ENCODE peak calls at places on chromosome 1, in ten cellular contexts. G is coronary artery, P is heart right ventricle, T is AG09319, B is amniotic stem cell, E is hippocampal formation, O is dermis microvascular lymphatic vessel endothelial cell, J is GM23338, W is HCEC 1CT, Y is right cardiac atrium. H is an unnamed sample.

GRCh38 chr1:231533240-231533639 is 4.8 kb downstream of the TSNAX start:
- DNase-seq in G (no peak), P (no peak), T (no peak), B (no peak), E (no peak), O (no peak), J (no peak), W (no peak), Y (no peak), H (no peak)

GRCh38 chr1:150272379-150272840 is at the start of gene C1orf54:
- DNase-seq in G (peak), P (peak), T (no peak), B (peak), E (no peak), O (no peak), J (peak), W (peak), Y (peak), H (peak)

GRCh38 chr1:27436204-27437159 is 44.1 kb downstream of the GPR3 start:
- DNase-seq in G (no peak), P (no peak), T (no peak), B (peak), E (no peak), O (no peak), J (no peak), W (peak), Y (no peak), H (peak)

GRCh38 chr1:186104459-186104858 is 270.6 kb downstream of the TPR start:
- DNase-seq in G (no peak), P (no peak), T (no peak), B (no peak), E (no peak), O (no peak), J (no peak), W (no peak), Y (no peak), H (no peak)

GRCh38 chr1:30527511-30528140 is 195.8 kb downstream of the MATN1 start:
- DNase-seq in G (peak), P (peak), T (no peak), B (no peak), E (no peak), O (peak), J (no peak), W (no peak), Y (peak), H (no peak)

GRCh38 chr1:29576510-29576909 is 340.2 kb downstream of the PTPRU start:
- DNase-seq in G (no peak), P (no peak), T (no peak), B (no peak), E (no peak), O (no peak), J (no peak), W (no peak), Y (no peak), H (no peak)

GRCh38 chr1:117562581-117563491 is 43.0 kb upstream of the TENT5C start:
- DNase-seq in G (no peak), P (no peak), T (no peak), B (no peak), E (no peak), O (no peak), J (no peak), W (no peak), Y (no peak), H (no peak)

GRCh38 chr1:31976401-31976800 is 37.3 kb upstream of the KHDRBS1 start:
- DNase-seq in G (no peak), P (no peak), T (no peak), B (no peak), E (no peak), O (no peak), J (no peak), W (peak), Y (no peak), H (no peak)

GRCh38 chr1:243493156-243494129 is 237.6 kb downstream of the SDCCAG8 start:
- DNase-seq in G (no peak), P (no peak), T (no peak), B (no peak), E (no peak), O (no peak), J (no peak), W (no peak), Y (no peak), H (no peak)

GRCh38 chr1:53732409-53732808 is 6.6 kb downstream of the GLIS1 start:
- DNase-seq in G (no peak), P (no peak), T (no peak), B (no peak), E (no peak), O (no peak), J (no peak), W (no peak), Y (no peak), H (no peak)

GRCh38 chr1:232767381-232768074 is 37.7 kb upstream of the MAP10 start:
- DNase-seq in G (no peak), P (no peak), T (no peak), B (peak), E (no peak), O (no peak), J (no peak), W (peak), Y (no peak), H (peak)

GRCh38 chr1:170927955-170928850 is 7.1 kb upstream of the MROH9 start:
- DNase-seq in G (no peak), P (no peak), T (no peak), B (no peak), E (no peak), O (no peak), J (peak), W (peak), Y (no peak), H (peak)

GRCh38 chr1:86150553-86151055 is 6.0 kb downstream of the COL24A1 start:
- DNase-seq in G (no peak), P (no peak), T (no peak), B (no peak), E (no peak), O (no peak), J (no peak), W (peak), Y (no peak), H (no peak)

GRCh38 chr1:117616356-117616755 is 10.5 kb downstream of the TENT5C start:
- DNase-seq in G (peak), P (no peak), T (no peak), B (no peak), E (no peak), O (no peak), J (no peak), W (no peak), Y (peak), H (no peak)

GRCh38 chr1:54268714-54269297 is 68.8 kb downstream of the MRPL37 start:
- DNase-seq in G (no peak), P (no peak), T (no peak), B (no peak), E (no peak), O (no peak), J (no peak), W (no peak), Y (no peak), H (no peak)

GRCh38 chr1:235336903-235337302 is 8.5 kb downstream of the GGPS1 start:
- DNase-seq in G (no peak), P (no peak), T (no peak), B (no peak), E (no peak), O (peak), J (no peak), W (no peak), Y (no peak), H (no peak)

GRCh38 chr1:235953801-235954200 is 87.1 kb upstream of the LYST start:
- DNase-seq in G (no peak), P (no peak), T (no peak), B (no peak), E (no peak), O (no peak), J (no peak), W (peak), Y (no peak), H (no peak)

GRCh38 chr1:54668567-54668966 is 27.0 kb downstream of the MROH7 start:
- DNase-seq in G (no peak), P (no peak), T (no peak), B (no peak), E (no peak), O (no peak), J (no peak), W (no peak), Y (no peak), H (no peak)

GRCh38 chr1:165843304-165843703 is 15.9 kb downstream of the UCK2 start:
- DNase-seq in G (no peak), P (no peak), T (no peak), B (no peak), E (no peak), O (no peak), J (no peak), W (peak), Y (no peak), H (no peak)

GRCh38 chr1:54127594-54127993 is 25.2 kb downstream of the CDCP2 start:
- DNase-seq in G (no peak), P (no peak), T (no peak), B (no peak), E (no peak), O (no peak), J (no peak), W (no peak), Y (no peak), H (no peak)

GRCh38 chr1:46480959-46481646 is 8.5 kb upstream of the DMBX1 start:
- DNase-seq in G (no peak), P (no peak), T (no peak), B (no peak), E (no peak), O (no peak), J (no peak), W (no peak), Y (peak), H (no peak)

GRCh38 chr1:230641346-230641745 is 935 bp upstream of the COG2 start:
- DNase-seq in G (no peak), P (no peak), T (no peak), B (no peak), E (no peak), O (no peak), J (no peak), W (peak), Y (no peak), H (no peak)

GRCh38 chr1:25711555-25712298 is 88.3 kb upstream of the SELENON start:
- DNase-seq in G (no peak), P (peak), T (no peak), B (no peak), E (no peak), O (no peak), J (no peak), W (peak), Y (peak), H (no peak)

GRCh38 chr1:22689505-22689904 is 21.1 kb upstream of the EPHB2 start:
- DNase-seq in G (no peak), P (no peak), T (peak), B (peak), E (no peak), O (peak), J (no peak), W (peak), Y (no peak), H (peak)

GRCh38 chr1:167166703-167167100 is 54.0 kb upstream of the POU2F1 start:
- DNase-seq in G (no peak), P (no peak), T (no peak), B (no peak), E (no peak), O (no peak), J (no peak), W (no peak), Y (no peak), H (peak)

GRCh38 chr1:22930235-22930912 is 42.3 kb downstream of the LACTBL1 start:
- DNase-seq in G (no peak), P (peak), T (peak), B (peak), E (peak), O (peak), J (peak), W (peak), Y (peak), H (peak)

GRCh38 chr1:23215291-23215690 is 2.0 kb downstream of the HTR1D start:
- DNase-seq in G (no peak), P (no peak), T (no peak), B (no peak), E (no peak), O (no peak), J (no peak), W (no peak), Y (no peak), H (no peak)

GRCh38 chr1:211329764-211330201 is 3.1 kb downstream of the TRAF5 start:
- DNase-seq in G (no peak), P (no peak), T (no peak), B (no peak), E (no peak), O (no peak), J (no peak), W (no peak), Y (no peak), H (no peak)

GRCh38 chr1:89927037-89927436 is 67.9 kb upstream of the ZNF326 start:
- DNase-seq in G (no peak), P (no peak), T (no peak), B (no peak), E (no peak), O (no peak), J (no peak), W (no peak), Y (no peak), H (no peak)

GRCh38 chr1:43570307-43570706 is 39.6 kb downstream of the PTPRF start:
- DNase-seq in G (no peak), P (no peak), T (no peak), B (no peak), E (no peak), O (no peak), J (no peak), W (no peak), Y (no peak), H (no peak)

GRCh38 chr1:154772611-154773515 is 97.2 kb downstream of the KCNN3 start:
- DNase-seq in G (no peak), P (no peak), T (no peak), B (no peak), E (no peak), O (no peak), J (peak), W (no peak), Y (no peak), H (no peak)

GRCh38 chr1:19367584-19368041 is 55.5 kb downstream of the SLC66A1 start:
- DNase-seq in G (no peak), P (no peak), T (no peak), B (no peak), E (no peak), O (no peak), J (no peak), W (no peak), Y (no peak), H (no peak)

GRCh38 chr1:114386129-114387037 is 124.6 kb downstream of the TRIM33 start:
- DNase-seq in G (no peak), P (no peak), T (no peak), B (no peak), E (no peak), O (no peak), J (no peak), W (no peak), Y (no peak), H (no peak)

GRCh38 chr1:178969226-178969987 is 56.3 kb upstream of the FAM20B start:
- DNase-seq in G (no peak), P (no peak), T (no peak), B (no peak), E (no peak), O (no peak), J (no peak), W (no peak), Y (no peak), H (no peak)

GRCh38 chr1:116256875-116257823 is 115.9 kb upstream of the ATP1A1 start:
- DNase-seq in G (no peak), P (no peak), T (no peak), B (no peak), E (no peak), O (no peak), J (no peak), W (no peak), Y (no peak), H (no peak)

GRCh38 chr1:207873055-207873890 is 37.7 kb downstream of the CD34 start:
- DNase-seq in G (peak), P (no peak), T (no peak), B (no peak), E (no peak), O (no peak), J (no peak), W (no peak), Y (peak), H (no peak)

GRCh38 chr1:77975386-77975785 is 3.5 kb downstream of the FUBP1 start:
- DNase-seq in G (no peak), P (no peak), T (no peak), B (no peak), E (no peak), O (no peak), J (no peak), W (peak), Y (no peak), H (no peak)

GRCh38 chr1:14259191-14259757 is 339.2 kb upstream of the KAZN start:
- DNase-seq in G (peak), P (peak), T (no peak), B (no peak), E (peak), O (no peak), J (no peak), W (no peak), Y (peak), H (no peak)

GRCh38 chr1:70864302-70864701 is 183.3 kb downstream of the PTGER3 start:
- DNase-seq in G (no peak), P (no peak), T (peak), B (no peak), E (no peak), O (no peak), J (no peak), W (peak), Y (no peak), H (no peak)

H was measured in hepatocyte.